ENCODE peak calls at places on chromosome X, in seven cellular contexts. One of them, this sample, is unnamed.
A peak's percentile ranks its signal among the peaks of the same experiment; 100 is the strongest.

GRCh38 chrX:150842198-150842553 is 56.3 kb downstream of the CD99L2 start:
- DNase-seq in choroid plexus epithelial cell: no peak
- DNase-seq in SW480: no peak
- DNase-seq in CD4-positive, CD25-positive, alpha-beta regulatory T cell: no peak
- DNase-seq in NCI-H1092: peak; percentile 83
- DNase-seq in Caco-2: no peak
- DNase-seq in activated CD4-positive, alpha-beta T cell treated with anti-CD3 and anti-CD28 coated beads, Interleukin-2, amount 50 U/mL, for 4 hours: no peak
- DNase-seq in this sample: no peak

GRCh38 chrX:97334850-97335249 is 451.1 kb downstream of the RPA4 start:
- DNase-seq in Caco-2: no peak
- DNase-seq in NCI-H1092: no peak
- DNase-seq in CD4-positive, CD25-positive, alpha-beta regulatory T cell: no peak
- DNase-seq in SW480: no peak
- DNase-seq in choroid plexus epithelial cell: no peak
- DNase-seq in activated CD4-positive, alpha-beta T cell treated with anti-CD3 and anti-CD28 coated beads, Interleukin-2, amount 50 U/mL, for 4 hours: no peak
- DNase-seq in this sample: no peak

GRCh38 chrX:130083656-130084382 is 26.5 kb downstream of the ELF4 start:
- DNase-seq in SW480: no peak
- DNase-seq in Caco-2: no peak
- DNase-seq in CD4-positive, CD25-positive, alpha-beta regulatory T cell: no peak
- DNase-seq in choroid plexus epithelial cell: no peak
- DNase-seq in activated CD4-positive, alpha-beta T cell treated with anti-CD3 and anti-CD28 coated beads, Interleukin-2, amount 50 U/mL, for 4 hours: no peak
- DNase-seq in NCI-H1092: no peak
- DNase-seq in this sample: no peak

GRCh38 chrX:12441376-12442128 is 303.3 kb downstream of the FRMPD4 start:
- DNase-seq in NCI-H1092: no peak
- DNase-seq in activated CD4-positive, alpha-beta T cell treated with anti-CD3 and anti-CD28 coated beads, Interleukin-2, amount 50 U/mL, for 4 hours: no peak
- DNase-seq in CD4-positive, CD25-positive, alpha-beta regulatory T cell: no peak
- DNase-seq in Caco-2: no peak
- DNase-seq in SW480: peak; percentile 2
- DNase-seq in choroid plexus epithelial cell: peak; percentile 19
- DNase-seq in this sample: no peak

GRCh38 chrX:120774611-120775010 is 101.1 kb downstream of the CT47B1 start:
- DNase-seq in CD4-positive, CD25-positive, alpha-beta regulatory T cell: no peak
- DNase-seq in SW480: no peak
- DNase-seq in choroid plexus epithelial cell: peak; percentile 58
- DNase-seq in activated CD4-positive, alpha-beta T cell treated with anti-CD3 and anti-CD28 coated beads, Interleukin-2, amount 50 U/mL, for 4 hours: no peak
- DNase-seq in Caco-2: no peak
- DNase-seq in NCI-H1092: no peak
- DNase-seq in this sample: no peak

GRCh38 chrX:133373366-133374079 is 41.8 kb downstream of the GPC4 start:
- DNase-seq in NCI-H1092: no peak
- DNase-seq in Caco-2: no peak
- DNase-seq in choroid plexus epithelial cell: no peak
- DNase-seq in CD4-positive, CD25-positive, alpha-beta regulatory T cell: no peak
- DNase-seq in SW480: no peak
- DNase-seq in activated CD4-positive, alpha-beta T cell treated with anti-CD3 and anti-CD28 coated beads, Interleukin-2, amount 50 U/mL, for 4 hours: no peak
- DNase-seq in this sample: no peak

GRCh38 chrX:40277672-40278071 is 179.9 kb upstream of the BCOR start:
- DNase-seq in Caco-2: no peak
- DNase-seq in SW480: no peak
- DNase-seq in activated CD4-positive, alpha-beta T cell treated with anti-CD3 and anti-CD28 coated beads, Interleukin-2, amount 50 U/mL, for 4 hours: no peak
- DNase-seq in CD4-positive, CD25-positive, alpha-beta regulatory T cell: no peak
- DNase-seq in NCI-H1092: no peak
- DNase-seq in choroid plexus epithelial cell: no peak
- DNase-seq in this sample: no peak

GRCh38 chrX:116278819-116279218 is 108.3 kb downstream of the AGTR2 start:
- DNase-seq in SW480: no peak
- DNase-seq in choroid plexus epithelial cell: no peak
- DNase-seq in Caco-2: no peak
- DNase-seq in NCI-H1092: no peak
- DNase-seq in CD4-positive, CD25-positive, alpha-beta regulatory T cell: no peak
- DNase-seq in activated CD4-positive, alpha-beta T cell treated with anti-CD3 and anti-CD28 coated beads, Interleukin-2, amount 50 U/mL, for 4 hours: no peak
- DNase-seq in this sample: no peak

GRCh38 chrX:31199770-31200114 is 127.9 kb upstream of the FTHL17 start:
- DNase-seq in choroid plexus epithelial cell: no peak
- DNase-seq in Caco-2: peak; percentile 84
- DNase-seq in NCI-H1092: no peak
- DNase-seq in CD4-positive, CD25-positive, alpha-beta regulatory T cell: no peak
- DNase-seq in SW480: no peak
- DNase-seq in activated CD4-positive, alpha-beta T cell treated with anti-CD3 and anti-CD28 coated beads, Interleukin-2, amount 50 U/mL, for 4 hours: no peak
- DNase-seq in this sample: no peak

GRCh38 chrX:103782640-103783039 is 6.0 kb downstream of the PLP1 start:
- DNase-seq in choroid plexus epithelial cell: no peak
- DNase-seq in activated CD4-positive, alpha-beta T cell treated with anti-CD3 and anti-CD28 coated beads, Interleukin-2, amount 50 U/mL, for 4 hours: no peak
- DNase-seq in CD4-positive, CD25-positive, alpha-beta regulatory T cell: no peak
- DNase-seq in Caco-2: no peak
- DNase-seq in NCI-H1092: no peak
- DNase-seq in SW480: no peak
- DNase-seq in this sample: peak; percentile 54

GRCh38 chrX:31225819-31226218 is 154.0 kb upstream of the FTHL17 start:
- DNase-seq in activated CD4-positive, alpha-beta T cell treated with anti-CD3 and anti-CD28 coated beads, Interleukin-2, amount 50 U/mL, for 4 hours: no peak
- DNase-seq in Caco-2: no peak
- DNase-seq in NCI-H1092: no peak
- DNase-seq in SW480: no peak
- DNase-seq in CD4-positive, CD25-positive, alpha-beta regulatory T cell: no peak
- DNase-seq in choroid plexus epithelial cell: no peak
- DNase-seq in this sample: no peak

GRCh38 chrX:68433155-68433980 is at the start of gene OPHN1:
- DNase-seq in SW480: peak; percentile 75
- DNase-seq in NCI-H1092: no peak
- DNase-seq in choroid plexus epithelial cell: peak; percentile 77
- DNase-seq in activated CD4-positive, alpha-beta T cell treated with anti-CD3 and anti-CD28 coated beads, Interleukin-2, amount 50 U/mL, for 4 hours: no peak
- DNase-seq in CD4-positive, CD25-positive, alpha-beta regulatory T cell: no peak
- DNase-seq in Caco-2: peak; percentile 78
- DNase-seq in this sample: peak; percentile 89

GRCh38 chrX:105821471-105822081 is 763 bp upstream of the NRK start:
- DNase-seq in activated CD4-positive, alpha-beta T cell treated with anti-CD3 and anti-CD28 coated beads, Interleukin-2, amount 50 U/mL, for 4 hours: no peak
- DNase-seq in NCI-H1092: no peak
- DNase-seq in CD4-positive, CD25-positive, alpha-beta regulatory T cell: no peak
- DNase-seq in SW480: no peak
- DNase-seq in Caco-2: peak; percentile 47
- DNase-seq in choroid plexus epithelial cell: peak; percentile 23
- DNase-seq in this sample: no peak

GRCh38 chrX:114932550-114932949 is 84.9 kb downstream of the IL13RA2 start:
- DNase-seq in CD4-positive, CD25-positive, alpha-beta regulatory T cell: no peak
- DNase-seq in Caco-2: no peak
- DNase-seq in activated CD4-positive, alpha-beta T cell treated with anti-CD3 and anti-CD28 coated beads, Interleukin-2, amount 50 U/mL, for 4 hours: no peak
- DNase-seq in SW480: no peak
- DNase-seq in NCI-H1092: no peak
- DNase-seq in choroid plexus epithelial cell: no peak
- DNase-seq in this sample: no peak

GRCh38 chrX:128816919-128817318 is 706.4 kb downstream of the SMARCA1 start:
- DNase-seq in choroid plexus epithelial cell: peak; percentile 0
- DNase-seq in CD4-positive, CD25-positive, alpha-beta regulatory T cell: no peak
- DNase-seq in Caco-2: no peak
- DNase-seq in NCI-H1092: peak; percentile 21
- DNase-seq in activated CD4-positive, alpha-beta T cell treated with anti-CD3 and anti-CD28 coated beads, Interleukin-2, amount 50 U/mL, for 4 hours: no peak
- DNase-seq in SW480: no peak
- DNase-seq in this sample: no peak

GRCh38 chrX:1407035-1407434 is 15.1 kb upstream of the SLC25A6 start:
- DNase-seq in Caco-2: no peak
- DNase-seq in choroid plexus epithelial cell: no peak
- DNase-seq in NCI-H1092: no peak
- DNase-seq in activated CD4-positive, alpha-beta T cell treated with anti-CD3 and anti-CD28 coated beads, Interleukin-2, amount 50 U/mL, for 4 hours: no peak
- DNase-seq in CD4-positive, CD25-positive, alpha-beta regulatory T cell: no peak
- DNase-seq in SW480: no peak
- DNase-seq in this sample: no peak

GRCh38 chrX:19174401-19175025 is 52.2 kb upstream of the ADGRG2 start:
- DNase-seq in activated CD4-positive, alpha-beta T cell treated with anti-CD3 and anti-CD28 coated beads, Interleukin-2, amount 50 U/mL, for 4 hours: no peak
- DNase-seq in CD4-positive, CD25-positive, alpha-beta regulatory T cell: no peak
- DNase-seq in choroid plexus epithelial cell: peak; percentile 15
- DNase-seq in NCI-H1092: no peak
- DNase-seq in SW480: peak; percentile 64
- DNase-seq in Caco-2: no peak
- DNase-seq in this sample: no peak

GRCh38 chrX:18537524-18537923 is 112.1 kb downstream of the CDKL5 start:
- DNase-seq in activated CD4-positive, alpha-beta T cell treated with anti-CD3 and anti-CD28 coated beads, Interleukin-2, amount 50 U/mL, for 4 hours: no peak
- DNase-seq in SW480: no peak
- DNase-seq in CD4-positive, CD25-positive, alpha-beta regulatory T cell: no peak
- DNase-seq in NCI-H1092: no peak
- DNase-seq in Caco-2: no peak
- DNase-seq in choroid plexus epithelial cell: no peak
- DNase-seq in this sample: no peak

GRCh38 chrX:40108084-40108958 is 10.6 kb upstream of the BCOR start:
- DNase-seq in NCI-H1092: peak; percentile 66
- DNase-seq in Caco-2: peak; percentile 76
- DNase-seq in choroid plexus epithelial cell: peak; percentile 30
- DNase-seq in CD4-positive, CD25-positive, alpha-beta regulatory T cell: no peak
- DNase-seq in activated CD4-positive, alpha-beta T cell treated with anti-CD3 and anti-CD28 coated beads, Interleukin-2, amount 50 U/mL, for 4 hours: no peak
- DNase-seq in SW480: peak; percentile 84
- DNase-seq in this sample: no peak

GRCh38 chrX:103831803-103832544 is at the start of gene RAB9B:
- DNase-seq in Caco-2: peak; percentile 64
- DNase-seq in activated CD4-positive, alpha-beta T cell treated with anti-CD3 and anti-CD28 coated beads, Interleukin-2, amount 50 U/mL, for 4 hours: peak; percentile 50
- DNase-seq in NCI-H1092: peak; percentile 70
- DNase-seq in SW480: peak; percentile 67
- DNase-seq in CD4-positive, CD25-positive, alpha-beta regulatory T cell: no peak
- DNase-seq in choroid plexus epithelial cell: peak; percentile 52
- DNase-seq in this sample: no peak

GRCh38 chrX:25858273-25858880 is 279.8 kb upstream of the MAGEB18 start:
- DNase-seq in choroid plexus epithelial cell: peak; percentile 0
- DNase-seq in NCI-H1092: no peak
- DNase-seq in activated CD4-positive, alpha-beta T cell treated with anti-CD3 and anti-CD28 coated beads, Interleukin-2, amount 50 U/mL, for 4 hours: no peak
- DNase-seq in CD4-positive, CD25-positive, alpha-beta regulatory T cell: no peak
- DNase-seq in SW480: no peak
- DNase-seq in Caco-2: no peak
- DNase-seq in this sample: no peak

GRCh38 chrX:53682885-53683555 is 3.5 kb downstream of the HUWE1 start:
- DNase-seq in Caco-2: peak; percentile 57
- DNase-seq in NCI-H1092: peak; percentile 46
- DNase-seq in activated CD4-positive, alpha-beta T cell treated with anti-CD3 and anti-CD28 coated beads, Interleukin-2, amount 50 U/mL, for 4 hours: peak; percentile 20
- DNase-seq in SW480: peak; percentile 47
- DNase-seq in choroid plexus epithelial cell: peak; percentile 71
- DNase-seq in CD4-positive, CD25-positive, alpha-beta regulatory T cell: peak; percentile 33
- DNase-seq in this sample: no peak

GRCh38 chrX:85544609-85545008 is 165.1 kb upstream of the POF1B start:
- DNase-seq in NCI-H1092: no peak
- DNase-seq in choroid plexus epithelial cell: peak; percentile 0
- DNase-seq in SW480: no peak
- DNase-seq in activated CD4-positive, alpha-beta T cell treated with anti-CD3 and anti-CD28 coated beads, Interleukin-2, amount 50 U/mL, for 4 hours: no peak
- DNase-seq in CD4-positive, CD25-positive, alpha-beta regulatory T cell: no peak
- DNase-seq in Caco-2: no peak
- DNase-seq in this sample: no peak

GRCh38 chrX:66635360-66635759 is 3.5 kb downstream of the EDA2R start:
- DNase-seq in NCI-H1092: no peak
- DNase-seq in choroid plexus epithelial cell: peak; percentile 86
- DNase-seq in activated CD4-positive, alpha-beta T cell treated with anti-CD3 and anti-CD28 coated beads, Interleukin-2, amount 50 U/mL, for 4 hours: no peak
- DNase-seq in CD4-positive, CD25-positive, alpha-beta regulatory T cell: no peak
- DNase-seq in Caco-2: no peak
- DNase-seq in SW480: no peak
- DNase-seq in this sample: no peak

GRCh38 chrX:16517206-16517605 is 132.8 kb upstream of the S100G start:
- DNase-seq in SW480: no peak
- DNase-seq in choroid plexus epithelial cell: peak; percentile 24
- DNase-seq in activated CD4-positive, alpha-beta T cell treated with anti-CD3 and anti-CD28 coated beads, Interleukin-2, amount 50 U/mL, for 4 hours: no peak
- DNase-seq in CD4-positive, CD25-positive, alpha-beta regulatory T cell: no peak
- DNase-seq in Caco-2: no peak
- DNase-seq in NCI-H1092: no peak
- DNase-seq in this sample: no peak

GRCh38 chrX:109859673-109860072 is 126.6 kb upstream of the ACSL4 start:
- DNase-seq in activated CD4-positive, alpha-beta T cell treated with anti-CD3 and anti-CD28 coated beads, Interleukin-2, amount 50 U/mL, for 4 hours: no peak
- DNase-seq in NCI-H1092: no peak
- DNase-seq in choroid plexus epithelial cell: no peak
- DNase-seq in SW480: no peak
- DNase-seq in CD4-positive, CD25-positive, alpha-beta regulatory T cell: no peak
- DNase-seq in Caco-2: no peak
- DNase-seq in this sample: no peak

GRCh38 chrX:101656817-101657216 is 2.8 kb downstream of the ARMCX2 start:
- DNase-seq in Caco-2: no peak
- DNase-seq in choroid plexus epithelial cell: no peak
- DNase-seq in CD4-positive, CD25-positive, alpha-beta regulatory T cell: no peak
- DNase-seq in NCI-H1092: no peak
- DNase-seq in SW480: no peak
- DNase-seq in activated CD4-positive, alpha-beta T cell treated with anti-CD3 and anti-CD28 coated beads, Interleukin-2, amount 50 U/mL, for 4 hours: no peak
- DNase-seq in this sample: no peak

GRCh38 chrX:57817302-57817701 is 93.0 kb downstream of the ZXDA start:
- DNase-seq in SW480: no peak
- DNase-seq in CD4-positive, CD25-positive, alpha-beta regulatory T cell: no peak
- DNase-seq in choroid plexus epithelial cell: peak; percentile 8
- DNase-seq in activated CD4-positive, alpha-beta T cell treated with anti-CD3 and anti-CD28 coated beads, Interleukin-2, amount 50 U/mL, for 4 hours: no peak
- DNase-seq in Caco-2: no peak
- DNase-seq in NCI-H1092: no peak
- DNase-seq in this sample: no peak

GRCh38 chrX:118761950-118762725 is 34.7 kb downstream of the IL13RA1 start:
- DNase-seq in SW480: peak; percentile 5
- DNase-seq in CD4-positive, CD25-positive, alpha-beta regulatory T cell: no peak
- DNase-seq in Caco-2: no peak
- DNase-seq in choroid plexus epithelial cell: no peak
- DNase-seq in activated CD4-positive, alpha-beta T cell treated with anti-CD3 and anti-CD28 coated beads, Interleukin-2, amount 50 U/mL, for 4 hours: no peak
- DNase-seq in NCI-H1092: no peak
- DNase-seq in this sample: no peak

GRCh38 chrX:41599507-41599906 is 89.3 kb upstream of the GPR34 start:
- DNase-seq in CD4-positive, CD25-positive, alpha-beta regulatory T cell: no peak
- DNase-seq in choroid plexus epithelial cell: no peak
- DNase-seq in activated CD4-positive, alpha-beta T cell treated with anti-CD3 and anti-CD28 coated beads, Interleukin-2, amount 50 U/mL, for 4 hours: no peak
- DNase-seq in NCI-H1092: no peak
- DNase-seq in Caco-2: no peak
- DNase-seq in SW480: no peak
- DNase-seq in this sample: no peak

GRCh38 chrX:18937173-18937572 is 46.7 kb downstream of the PHKA2 start:
- DNase-seq in Caco-2: no peak
- DNase-seq in CD4-positive, CD25-positive, alpha-beta regulatory T cell: no peak
- DNase-seq in activated CD4-positive, alpha-beta T cell treated with anti-CD3 and anti-CD28 coated beads, Interleukin-2, amount 50 U/mL, for 4 hours: no peak
- DNase-seq in SW480: no peak
- DNase-seq in NCI-H1092: no peak
- DNase-seq in choroid plexus epithelial cell: no peak
- DNase-seq in this sample: no peak

GRCh38 chrX:110004210-110004609 is 1.3 kb downstream of the TMEM164 start:
- DNase-seq in SW480: peak; percentile 45
- DNase-seq in CD4-positive, CD25-positive, alpha-beta regulatory T cell: no peak
- DNase-seq in NCI-H1092: no peak
- DNase-seq in Caco-2: no peak
- DNase-seq in choroid plexus epithelial cell: no peak
- DNase-seq in activated CD4-positive, alpha-beta T cell treated with anti-CD3 and anti-CD28 coated beads, Interleukin-2, amount 50 U/mL, for 4 hours: no peak
- DNase-seq in this sample: no peak

GRCh38 chrX:133657455-133657854 is 242.2 kb upstream of the GPC4 start:
- DNase-seq in SW480: no peak
- DNase-seq in activated CD4-positive, alpha-beta T cell treated with anti-CD3 and anti-CD28 coated beads, Interleukin-2, amount 50 U/mL, for 4 hours: no peak
- DNase-seq in Caco-2: no peak
- DNase-seq in choroid plexus epithelial cell: no peak
- DNase-seq in NCI-H1092: no peak
- DNase-seq in CD4-positive, CD25-positive, alpha-beta regulatory T cell: no peak
- DNase-seq in this sample: no peak

GRCh38 chrX:39050427-39050826 is 249.2 kb downstream of the MID1IP1 start:
- DNase-seq in NCI-H1092: no peak
- DNase-seq in SW480: no peak
- DNase-seq in choroid plexus epithelial cell: no peak
- DNase-seq in CD4-positive, CD25-positive, alpha-beta regulatory T cell: no peak
- DNase-seq in Caco-2: no peak
- DNase-seq in activated CD4-positive, alpha-beta T cell treated with anti-CD3 and anti-CD28 coated beads, Interleukin-2, amount 50 U/mL, for 4 hours: no peak
- DNase-seq in this sample: peak; percentile 87

GRCh38 chrX:148298737-148299136 is 201.7 kb upstream of the AFF2 start:
- DNase-seq in choroid plexus epithelial cell: no peak
- DNase-seq in NCI-H1092: no peak
- DNase-seq in activated CD4-positive, alpha-beta T cell treated with anti-CD3 and anti-CD28 coated beads, Interleukin-2, amount 50 U/mL, for 4 hours: no peak
- DNase-seq in Caco-2: no peak
- DNase-seq in CD4-positive, CD25-positive, alpha-beta regulatory T cell: no peak
- DNase-seq in SW480: no peak
- DNase-seq in this sample: no peak

GRCh38 chrX:115679460-115679859 is 118.5 kb downstream of the PLS3 start:
- DNase-seq in NCI-H1092: peak; percentile 1
- DNase-seq in choroid plexus epithelial cell: peak; percentile 59
- DNase-seq in Caco-2: no peak
- DNase-seq in CD4-positive, CD25-positive, alpha-beta regulatory T cell: no peak
- DNase-seq in activated CD4-positive, alpha-beta T cell treated with anti-CD3 and anti-CD28 coated beads, Interleukin-2, amount 50 U/mL, for 4 hours: no peak
- DNase-seq in SW480: peak; percentile 4
- DNase-seq in this sample: no peak